ENCODE peak calls at places on chromosomes 12 and 14, in six cellular contexts. A, K, R, N, Q and J are unnamed samples.

GRCh38 chr14:32343926-32344430 is 14.9 kb downstream of the AKAP6 start:
- DNase-seq in K (no peak), R (no peak), A (peak), N (no peak), Q (no peak), J (no peak)

GRCh38 chr12:1741154-1741949 is 50.5 kb downstream of the ADIPOR2 start:
- DNase-seq in N (no peak), Q (no peak), K (no peak), R (no peak), A (no peak), J (no peak)

GRCh38 chr12:130166306-130166705 is 4.0 kb downstream of the FZD10 start:
- DNase-seq in Q (no peak), A (no peak), N (no peak), R (no peak), K (no peak), J (no peak)

GRCh38 chr12:68292157-68292940 is 38.9 kb upstream of the IL22 start:
- DNase-seq in R (no peak), Q (no peak), K (no peak), A (no peak), N (no peak), J (no peak)

GRCh38 chr14:99566009-99566389 is 38.0 kb downstream of the CCDC85C start:
- DNase-seq in K (no peak), A (no peak), R (no peak), Q (no peak), N (no peak), J (no peak)

GRCh38 chr14:55129428-55130193 is 559 bp downstream of the LGALS3 start:
- DNase-seq in R (no peak), A (peak), N (peak), K (peak), Q (peak), J (peak)

GRCh38 chr14:95199298-95199983 is 42.1 kb upstream of the DICER1 start:
- DNase-seq in R (no peak), Q (no peak), A (no peak), K (no peak), N (no peak), J (no peak)

GRCh38 chr14:95313707-95314106 is 6.0 kb downstream of the CLMN start:
- DNase-seq in N (no peak), R (no peak), K (no peak), Q (peak), A (peak), J (peak)

GRCh38 chr14:75452900-75453816 is 25.3 kb downstream of the JDP2 start:
- DNase-seq in A (peak), R (no peak), Q (peak), N (peak), K (no peak), J (peak)

GRCh38 chr14:30681752-30682355 is 59.7 kb downstream of the SCFD1 start:
- DNase-seq in N (peak), K (no peak), R (no peak), Q (peak), A (peak), J (no peak)

GRCh38 chr14:93859957-93860356 is 67.2 kb upstream of the FAM181A start:
- DNase-seq in N (no peak), K (no peak), R (no peak), A (no peak), Q (no peak), J (no peak)

GRCh38 chr14:102557434-102558226 is 34.8 kb upstream of the RCOR1 start:
- DNase-seq in A (no peak), R (no peak), N (no peak), K (no peak), Q (no peak), J (no peak)

GRCh38 chr14:57533214-57533613 is 39.6 kb upstream of the CCDC198 start:
- DNase-seq in N (no peak), A (peak), K (no peak), Q (peak), R (no peak), J (no peak)

GRCh38 chr12:120759591-120760348 is 34.1 kb downstream of the ACADS start:
- DNase-seq in Q (no peak), A (no peak), R (peak), K (no peak), N (no peak), J (no peak)

GRCh38 chr14:32327255-32327961 is 1.7 kb upstream of the AKAP6 start:
- DNase-seq in N (no peak), A (no peak), K (no peak), Q (no peak), R (no peak), J (no peak)

GRCh38 chr12:120352117-120352516 is 16.8 kb downstream of the MSI1 start:
- DNase-seq in R (no peak), K (no peak), N (peak), A (peak), Q (no peak), J (no peak)

GRCh38 chr12:107329569-107330324 is 236.4 kb upstream of the CRY1 start:
- DNase-seq in N (no peak), K (no peak), A (peak), Q (no peak), R (no peak), J (no peak)

GRCh38 chr12:51675062-51675803 is 84.2 kb downstream of the SCN8A start:
- DNase-seq in K (no peak), A (no peak), Q (no peak), N (no peak), R (no peak), J (no peak)

GRCh38 chr12:99605-100004 is 33.0 kb downstream of the IQSEC3 start:
- DNase-seq in R (no peak), A (peak), Q (peak), N (no peak), K (no peak), J (no peak)

GRCh38 chr14:67413806-67414769 is 2.1 kb upstream of the PLEK2 start:
- DNase-seq in R (no peak), Q (peak), A (peak), N (peak), K (no peak), J (peak)

GRCh38 chr14:49583629-49584028 is 2.6 kb downstream of the RPS29 start:
- DNase-seq in K (no peak), N (no peak), R (no peak), A (no peak), Q (no peak), J (no peak)

GRCh38 chr12:27623645-27624044 is 72.6 kb upstream of the REP15 start:
- DNase-seq in R (no peak), A (peak), Q (no peak), N (no peak), K (no peak), J (no peak)

GRCh38 chr12:18320036-18320617 is 58.8 kb downstream of the PIK3C2G start:
- DNase-seq in A (peak), Q (peak), K (no peak), R (no peak), N (peak), J (peak)

GRCh38 chr12:121578230-121579189 is 2.3 kb downstream of the KDM2B start:
- DNase-seq in Q (peak), N (no peak), R (no peak), K (peak), A (peak), J (no peak)

GRCh38 chr12:68001486-68002466 is 12.5 kb downstream of the IFNG-AS1 start:
- DNase-seq in Q (no peak), N (peak), K (no peak), R (no peak), A (peak), J (no peak)

GRCh38 chr14:58282925-58283593 is 15.3 kb upstream of the ARID4A start:
- DNase-seq in K (no peak), A (no peak), N (no peak), R (no peak), Q (no peak), J (no peak)

GRCh38 chr14:102768223-102769048 is 8.8 kb upstream of the TRAF3 start:
- DNase-seq in Q (no peak), A (no peak), R (no peak), K (no peak), N (no peak), J (no peak)

GRCh38 chr14:78637489-78637888 is 467.3 kb downstream of the NRXN3 start:
- DNase-seq in Q (no peak), K (no peak), R (no peak), A (no peak), N (no peak), J (no peak)

GRCh38 chr12:22101749-22102243 is 55.8 kb downstream of the CMAS start:
- DNase-seq in A (peak), N (peak), Q (peak), R (no peak), K (no peak), J (peak)